ENCODE peak calls at places on chromosomes 11 and 22, in nine cellular contexts. Y is upper lobe of left lung; G is spleen; Z is CD8-positive, alpha-beta memory T cell; X is tibial nerve; V is upper lobe of right lung; Q is tibial artery; J is PC-9; U is cardiac muscle cell. E is an unnamed sample. For H3K27me3, the result is how much of the 10 kb centered on the place peaks cover.

GRCh38 chr11:819943-820649 is 1.4 kb downstream of the PNPLA2 start:
- DNase-seq in Y (peak), G (peak), Z (peak), X (peak), V (peak), Q (peak), J (peak), U (peak), E (no peak)

GRCh38 chr11:103325686-103326069 is 216.5 kb downstream of the DYNC2H1 start:
- DNase-seq in Y (no peak), G (no peak), Z (no peak), X (no peak), V (no peak), Q (no peak), J (no peak), U (no peak), E (no peak)

GRCh38 chr11:63592975-63593395 is 21.2 kb downstream of the PLAAT3 start:
- DNase-seq in Y (no peak), G (no peak), Z (no peak), X (no peak), V (no peak), Q (no peak), J (peak), U (no peak), E (no peak)

GRCh38 chr11:76600124-76600655 is 70.4 kb downstream of the LRRC32 start:
- DNase-seq in Y (no peak), G (no peak), Z (no peak), X (no peak), V (no peak), Q (no peak), J (no peak), U (no peak), E (no peak)

GRCh38 chr11:118635237-118635591 is 27.8 kb downstream of the PHLDB1 start:
- DNase-seq in Y (peak), G (no peak), Z (no peak), X (no peak), V (no peak), Q (no peak), J (no peak), U (peak), E (no peak)

GRCh38 chr11:46239801-46240061 is 37.7 kb upstream of the CREB3L1 start:
- DNase-seq in Y (no peak), G (no peak), Z (no peak), X (no peak), V (no peak), Q (no peak), J (no peak), U (no peak), E (no peak)

GRCh38 chr11:16982809-16983208 is 31.4 kb downstream of the PLEKHA7 start:
- DNase-seq in Y (no peak), G (no peak), Z (no peak), X (no peak), V (no peak), Q (no peak), J (no peak), U (no peak), E (no peak)

GRCh38 chr11:2582436-2582931 is 117.3 kb downstream of the KCNQ1OT1 start:
- DNase-seq in Y (peak), G (peak), Z (no peak), X (peak), V (peak), Q (no peak), J (no peak), U (no peak), E (no peak)

GRCh38 chr22:24165673-24166072 is 15.6 kb upstream of the SUSD2 start:
- DNase-seq in Y (no peak), G (no peak), Z (no peak), X (no peak), V (no peak), Q (no peak), J (peak), U (no peak), E (no peak)

GRCh38 chr11:111502611-111503010 is 9.6 kb downstream of the BTG4 start:
- DNase-seq in Y (no peak), G (no peak), Z (no peak), X (no peak), V (no peak), Q (no peak), J (no peak), U (no peak), E (no peak)

GRCh38 chr11:116993599-116993998 is 104.6 kb downstream of the SIK3 start:
- DNase-seq in Y (no peak), G (no peak), Z (no peak), X (no peak), V (no peak), Q (no peak), J (no peak), U (no peak), E (no peak)

GRCh38 chr22:35444685-35445399 is 44.9 kb downstream of the MCM5 start:
- DNase-seq in Y (no peak), G (no peak), Z (no peak), X (no peak), V (no peak), Q (no peak), J (no peak), U (no peak), E (no peak)

GRCh38 chr22:50101870-50102565 is 12.2 kb downstream of the MOV10L1 start:
- DNase-seq in Y (no peak), G (no peak), Z (no peak), X (no peak), V (no peak), Q (peak), J (no peak), U (no peak), E (no peak)

GRCh38 chr22:25172153-25172552 is 27.5 kb upstream of the CRYBB3 start:
- DNase-seq in Y (peak), G (no peak), Z (no peak), X (no peak), V (peak), Q (no peak), J (peak), U (no peak), E (no peak)

GRCh38 chr11:44140805-44141204 is 45.3 kb downstream of the EXT2 start:
- DNase-seq in Y (no peak), G (no peak), Z (no peak), X (no peak), V (no peak), Q (no peak), J (no peak), U (no peak), E (no peak)

GRCh38 chr22:50301581-50301991 is 5.9 kb downstream of the PLXNB2 start:
- DNase-seq in Y (no peak), G (no peak), Z (no peak), X (no peak), V (no peak), Q (no peak), J (no peak), U (no peak), E (no peak)

GRCh38 chr22:38308791-38309498 is 8.3 kb downstream of the CSNK1E start:
- DNase-seq in Y (no peak), G (peak), Z (no peak), X (no peak), V (no peak), Q (no peak), J (no peak), U (no peak), E (no peak)

GRCh38 chr22:31952459-31952858 is 8.1 kb downstream of the YWHAH start:
- DNase-seq in Y (no peak), G (no peak), Z (no peak), X (no peak), V (no peak), Q (no peak), J (no peak), U (no peak), E (no peak)

GRCh38 chr11:59283825-59284772 is 71.4 kb upstream of the MPEG1 start:
- DNase-seq in Y (peak), G (no peak), Z (no peak), X (peak), V (no peak), Q (no peak), J (peak), U (peak), E (no peak)

GRCh38 chr11:79108851-79109250 is 332.0 kb downstream of the TENM4 start:
- DNase-seq in Y (no peak), G (no peak), Z (no peak), X (no peak), V (no peak), Q (no peak), J (no peak), U (no peak), E (no peak)

GRCh38 chr11:17699157-17700114 is 19.9 kb upstream of the MYOD1 start:
- DNase-seq in Y (no peak), G (no peak), Z (no peak), X (no peak), V (no peak), Q (no peak), J (no peak), U (no peak), E (no peak)

GRCh38 chr22:50061141-50061823 is 3.2 kb upstream of the TTLL8 start:
- DNase-seq in Y (peak), G (no peak), Z (no peak), X (no peak), V (no peak), Q (no peak), J (no peak), U (no peak), E (no peak)

GRCh38 chr22:35872451-35872850 is 154.8 kb downstream of the APOL5 start:
- DNase-seq in Y (no peak), G (no peak), Z (no peak), X (no peak), V (no peak), Q (no peak), J (no peak), U (no peak), E (no peak)

GRCh38 chr11:134612416-134613030 is 200.5 kb upstream of the B3GAT1 start:
- DNase-seq in Y (no peak), G (no peak), Z (no peak), X (no peak), V (no peak), Q (no peak), J (no peak), U (no peak), E (no peak)

GRCh38 chr22:26884921-26885320 is 227.5 kb downstream of the MIAT start:
- DNase-seq in Y (no peak), G (no peak), Z (no peak), X (no peak), V (no peak), Q (peak), J (no peak), U (no peak), E (no peak)

GRCh38 chr11:69057236-69057635 is 8.5 kb downstream of the TPCN2 start:
- DNase-seq in Y (no peak), G (no peak), Z (no peak), X (no peak), V (no peak), Q (no peak), J (no peak), U (no peak), E (no peak)

GRCh38 chr11:32071811-32072210 is 19.1 kb upstream of the RCN1 start:
- DNase-seq in Y (peak), G (no peak), Z (no peak), X (no peak), V (no peak), Q (no peak), J (peak), U (peak), E (no peak)

GRCh38 chr11:125980421-125980820 is 34.6 kb downstream of the VSIG10L2 start:
- DNase-seq in Y (no peak), G (no peak), Z (no peak), X (no peak), V (no peak), Q (no peak), J (no peak), U (no peak), E (no peak)

GRCh38 chr11:111829185-111829968 is 42.0 kb downstream of the ALG9 start:
- DNase-seq in Y (no peak), G (no peak), Z (no peak), X (no peak), V (no peak), Q (no peak), J (no peak), U (no peak), E (no peak)

GRCh38 chr11:65554057-65554818 is 3.9 kb downstream of the LTBP3 start:
- DNase-seq in Y (no peak), G (peak), Z (no peak), X (no peak), V (no peak), Q (no peak), J (no peak), U (no peak), E (no peak)

GRCh38 chr11:65549088-65549487 is 9.1 kb downstream of the LTBP3 start:
- DNase-seq in Y (no peak), G (no peak), Z (no peak), X (no peak), V (no peak), Q (no peak), J (no peak), U (no peak), E (no peak)

GRCh38 chr11:65552413-65552951 is 5.7 kb downstream of the LTBP3 start:
- DNase-seq in Y (no peak), G (no peak), Z (no peak), X (no peak), V (no peak), Q (no peak), J (no peak), U (no peak), E (no peak)

GRCh38 chr11:65553301-65554001 is 4.7 kb downstream of the LTBP3 start:
- DNase-seq in Y (no peak), G (peak), Z (peak), X (no peak), V (no peak), Q (no peak), J (peak), U (no peak), E (no peak)

DNA sequence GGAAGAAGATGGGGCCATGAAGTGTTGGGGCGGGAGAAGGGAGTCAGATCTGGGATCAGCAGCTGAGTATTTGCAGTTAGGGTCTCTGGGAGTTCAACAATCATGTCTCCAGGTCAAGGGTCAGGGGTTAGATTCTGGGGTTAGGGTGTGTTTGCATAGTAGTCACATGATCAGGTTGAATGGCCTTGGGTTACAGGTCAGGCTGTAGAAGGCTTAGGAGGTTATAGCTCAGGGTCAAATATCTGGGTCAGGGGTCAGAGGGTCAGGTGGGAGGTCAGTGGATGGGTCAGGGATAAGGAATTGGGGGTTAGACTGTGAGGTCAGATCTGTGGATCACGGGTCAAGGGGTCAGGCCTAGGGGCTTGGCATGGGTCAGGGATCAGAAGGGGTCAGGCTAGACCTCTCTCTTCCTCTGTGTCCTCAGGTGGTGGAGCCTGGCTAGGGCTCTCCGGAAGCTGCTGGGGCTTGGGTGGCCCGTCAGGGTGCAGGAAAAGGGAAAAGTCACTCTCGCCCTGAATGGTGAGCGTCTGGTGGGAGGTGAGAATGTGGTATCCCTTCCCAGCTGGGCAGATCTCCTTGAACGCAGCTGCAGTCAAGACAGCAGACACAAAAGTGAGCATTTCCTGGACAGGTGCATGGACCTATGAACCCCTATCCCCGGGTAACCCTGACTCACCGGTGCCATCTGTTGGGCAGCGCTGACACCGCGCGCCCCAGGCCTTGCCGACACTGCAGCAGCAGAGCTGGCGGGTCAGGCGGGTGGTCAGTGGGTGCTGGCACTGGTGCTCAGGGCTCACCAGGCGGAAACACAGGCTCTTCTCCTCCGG is 6.4 kb downstream of the LTBP3 start:
- DNase-seq in Y (peak), G (peak), Z (peak), X (no peak), V (peak), Q (no peak), J (peak), U (peak), E (no peak)
- H3K27me3 ChIP-seq in Y (under half), G (under half), Z (under half), X (under half), V (under half), Q (under half), J (under half), U (under half), E (under half)

GRCh38 chr22:43923191-43923590 is 414 bp upstream of the PNPLA3 start:
- DNase-seq in Y (no peak), G (no peak), Z (no peak), X (no peak), V (no peak), Q (no peak), J (peak), U (no peak), E (no peak)

GRCh38 chr22:43921361-43921760 is 2.2 kb upstream of the PNPLA3 start:
- DNase-seq in Y (no peak), G (no peak), Z (no peak), X (no peak), V (no peak), Q (no peak), J (peak), U (no peak), E (peak)

GRCh38 chr22:43922123-43922522 is 1.5 kb upstream of the PNPLA3 start:
- DNase-seq in Y (no peak), G (no peak), Z (no peak), X (no peak), V (no peak), Q (no peak), J (peak), U (no peak), E (no peak)

GRCh38 chr22:43919106-43919965 is 4.3 kb upstream of the PNPLA3 start:
- DNase-seq in Y (no peak), G (no peak), Z (no peak), X (no peak), V (no peak), Q (no peak), J (no peak), U (no peak), E (no peak)

DNA sequence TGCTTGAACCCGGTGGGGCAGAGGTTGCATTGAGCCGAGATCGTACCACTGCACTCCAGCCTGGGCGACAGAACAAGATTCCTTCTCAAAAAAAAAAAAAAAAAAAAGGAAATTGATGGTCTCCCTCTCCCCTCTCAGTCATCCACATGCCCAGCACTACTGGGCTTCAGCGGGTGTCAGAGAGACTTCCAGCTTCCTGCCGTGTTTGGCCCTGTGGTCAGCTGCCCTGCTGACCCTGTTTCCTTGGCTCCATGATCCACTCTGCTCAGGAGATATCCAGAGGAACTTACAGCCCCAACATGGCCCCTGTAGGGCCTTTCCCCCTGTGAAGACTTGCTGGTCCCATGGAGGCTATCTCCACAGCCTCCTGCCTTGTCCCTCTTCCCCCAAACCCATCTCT is 6.1 kb upstream of the PNPLA3 start:
- DNase-seq in Y (peak), G (no peak), Z (no peak), X (no peak), V (no peak), Q (no peak), J (no peak), U (no peak), E (no peak)
- H3K27me3 ChIP-seq in Y (under half), G (under half), Z (under half), X (under half), V (under half), Q (half or more), J (under half), U (under half), E (under half)

GRCh38 chr11:107591446-107592236 is 694 bp downstream of the ELMOD1 start:
- DNase-seq in Y (no peak), G (no peak), Z (no peak), X (no peak), V (no peak), Q (no peak), J (no peak), U (peak), E (no peak)

GRCh38 chr11:107593941-107594340 is 3.0 kb downstream of the ELMOD1 start:
- DNase-seq in Y (no peak), G (no peak), Z (no peak), X (no peak), V (no peak), Q (no peak), J (no peak), U (peak), E (no peak)

GRCh38 chr11:107591098-107591445 is at the start of gene ELMOD1:
- DNase-seq in Y (no peak), G (peak), Z (peak), X (no peak), V (peak), Q (peak), J (peak), U (peak), E (no peak)

GRCh38 chr11:107592256-107592655 is 1.3 kb downstream of the ELMOD1 start:
- DNase-seq in Y (no peak), G (no peak), Z (no peak), X (no peak), V (no peak), Q (no peak), J (no peak), U (no peak), E (no peak)

DNA sequence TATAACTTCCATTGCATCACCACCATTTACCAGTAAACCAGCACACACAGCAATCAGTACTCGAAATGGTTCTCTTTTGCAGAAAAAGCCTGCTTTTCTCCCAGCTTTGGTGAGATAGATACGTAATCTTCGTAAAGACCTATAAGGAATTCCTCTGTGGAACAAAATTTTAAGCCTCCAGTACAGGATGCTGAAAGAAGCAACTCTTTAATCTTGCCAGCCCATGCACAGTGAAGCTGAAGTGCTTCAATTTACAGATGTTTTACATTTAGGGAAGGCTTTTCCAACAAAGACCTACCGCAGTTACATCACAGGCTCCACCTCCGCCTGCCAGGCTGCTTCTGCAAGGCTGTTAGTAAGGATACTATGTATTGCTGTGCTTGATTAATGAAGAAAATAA is 1.9 kb downstream of the ELMOD1 start:
- DNase-seq in Y (no peak), G (no peak), Z (no peak), X (no peak), V (no peak), Q (no peak), J (no peak), U (no peak), E (no peak)
- H3K27me3 ChIP-seq in Y (under half), G (under half), Z (under half), X (under half), V (half or more), Q (under half), J (under half), U (half or more), E (under half)

GRCh38 chr11:61580292-61580888 is 486 bp downstream of the SYT7 start:
- DNase-seq in Y (no peak), G (peak), Z (no peak), X (no peak), V (no peak), Q (no peak), J (peak), U (no peak), E (no peak)

GRCh38 chr11:61581030-61581928 is at the start of gene SYT7:
- DNase-seq in Y (peak), G (peak), Z (peak), X (peak), V (peak), Q (peak), J (peak), U (peak), E (peak)

GRCh38 chr11:61579398-61580291 is 1.2 kb downstream of the SYT7 start:
- DNase-seq in Y (no peak), G (no peak), Z (no peak), X (no peak), V (no peak), Q (no peak), J (no peak), U (no peak), E (no peak)

GRCh38 chr11:61578819-61579218 is 2.1 kb downstream of the SYT7 start:
- DNase-seq in Y (no peak), G (no peak), Z (no peak), X (no peak), V (no peak), Q (no peak), J (no peak), U (no peak), E (no peak)

DNA sequence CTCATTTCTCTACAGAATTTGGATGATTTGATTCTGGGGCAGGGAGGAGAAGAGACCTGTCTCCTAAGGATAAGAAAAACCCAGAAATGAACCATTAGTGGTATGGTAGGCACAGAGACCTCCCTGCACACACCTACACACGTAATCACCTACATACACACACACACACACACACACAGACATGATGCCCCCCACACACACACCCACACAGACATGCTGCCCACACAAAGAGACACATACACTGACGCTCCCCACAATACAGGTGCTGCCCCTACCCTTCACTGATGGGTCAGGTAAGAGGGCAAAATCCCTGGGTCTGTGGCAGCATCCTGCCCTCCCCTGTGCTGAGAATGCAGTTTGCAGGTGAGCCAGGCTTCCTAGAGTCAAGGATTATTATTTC is 1.1 kb upstream of the SYT7 start:
- DNase-seq in Y (no peak), G (no peak), Z (no peak), X (no peak), V (no peak), Q (no peak), J (no peak), U (no peak), E (no peak)
- H3K27me3 ChIP-seq in Y (under half), G (under half), Z (under half), X (under half), V (under half), Q (half or more), J (under half), U (under half), E (half or more)